ENCODE peak calls at places on chromosomes 12 and 14, in nine cellular contexts. V is mammary epithelial cell, W is PC-3, M is mesendoderm, Q is GM23248, H is IMR-90, Y is HepG2, S is adipocyte, F is fibroblast of lung. B is an unnamed sample.

GRCh38 chr12:72264548-72265175 is 7.5 kb upstream of the TRHDE start:
- DNase-seq in V (no peak), W (peak), M (peak), Q (peak), H (peak), Y (peak), S (peak), F (peak), B (no peak)

GRCh38 chr12:76976777-76977465 is 88.4 kb downstream of the E2F7 start:
- DNase-seq in V (peak), W (peak), M (no peak), Q (peak), H (no peak), Y (no peak), S (peak), F (peak), B (no peak)

GRCh38 chr12:19166956-19167355 is 37.4 kb downstream of the PLEKHA5 start:
- DNase-seq in V (no peak), W (no peak), M (peak), Q (no peak), H (no peak), Y (no peak), S (peak), F (no peak), B (no peak)

GRCh38 chr12:18690653-18691052 is 47.2 kb downstream of the PLCZ1 start:
- DNase-seq in V (peak), W (peak), M (peak), Q (peak), H (peak), Y (no peak), S (peak), F (peak), B (no peak)

GRCh38 chr12:106428379-106428778 is 70.8 kb downstream of the POLR3B start:
- DNase-seq in V (no peak), W (no peak), M (no peak), Q (no peak), H (peak), Y (no peak), S (peak), F (peak), B (no peak)

GRCh38 chr12:105060715-105061378 is 23.4 kb downstream of the ALDH1L2 start:
- DNase-seq in V (peak), W (peak), M (peak), Q (no peak), H (no peak), Y (peak), S (no peak), F (no peak), B (no peak)

GRCh38 chr14:74400919-74401503 is 25.0 kb downstream of the SYNDIG1L start:
- DNase-seq in V (no peak), W (no peak), M (peak), Q (no peak), H (no peak), Y (no peak), S (no peak), F (no peak), B (no peak)

GRCh38 chr12:46921048-46921753 is 95.4 kb upstream of the SLC38A4 start:
- DNase-seq in V (peak), W (peak), M (no peak), Q (peak), H (peak), Y (peak), S (peak), F (peak), B (no peak)

GRCh38 chr14:103204852-103205540 is 81.7 kb downstream of the TNFAIP2 start:
- DNase-seq in V (peak), W (no peak), M (peak), Q (peak), H (peak), Y (no peak), S (peak), F (peak), B (no peak)

GRCh38 chr12:92421042-92421441 is 275.4 kb upstream of the BTG1 start:
- DNase-seq in V (no peak), W (no peak), M (no peak), Q (no peak), H (no peak), Y (no peak), S (no peak), F (no peak), B (no peak)

GRCh38 chr12:126860210-126860609 is 1406.8 kb upstream of the TMEM132C start:
- DNase-seq in V (no peak), W (no peak), M (no peak), Q (no peak), H (no peak), Y (no peak), S (no peak), F (no peak), B (no peak)

GRCh38 chr12:32290411-32290810 is 108.9 kb upstream of the FGD4 start:
- DNase-seq in V (peak), W (peak), M (peak), Q (peak), H (peak), Y (no peak), S (peak), F (no peak), B (no peak)
- H3K9ac ChIP-seq in V (no peak), W (no peak), M (no peak), Q (no peak), H (no peak), Y (no peak), S (no peak), F (no peak), B (no peak)

GRCh38 chr14:22508662-22509035 is 80.4 kb downstream of the DAD1 start:
- DNase-seq in V (no peak), W (no peak), M (no peak), Q (no peak), H (no peak), Y (no peak), S (no peak), F (no peak), B (no peak)

GRCh38 chr14:22505751-22506710 is 83.0 kb downstream of the DAD1 start:
- DNase-seq in V (no peak), W (no peak), M (no peak), Q (no peak), H (no peak), Y (no peak), S (no peak), F (no peak), B (no peak)

GRCh38 chr14:22508150-22508457 is 80.9 kb downstream of the DAD1 start:
- DNase-seq in V (no peak), W (no peak), M (no peak), Q (no peak), H (no peak), Y (no peak), S (no peak), F (no peak), B (no peak)

GRCh38 chr14:22505309-22505708 is 83.7 kb downstream of the DAD1 start:
- DNase-seq in V (no peak), W (no peak), M (no peak), Q (no peak), H (no peak), Y (no peak), S (no peak), F (no peak), B (no peak)

GRCh38 chr14:22506778-22507351 is 82.2 kb downstream of the DAD1 start:
- DNase-seq in V (no peak), W (no peak), M (no peak), Q (no peak), H (no peak), Y (no peak), S (no peak), F (no peak), B (no peak)
- H3K9ac ChIP-seq in V (no peak), W (no peak), M (no peak), Q (no peak), H (no peak), Y (no peak), S (no peak), F (no peak), B (no peak)

DNA sequence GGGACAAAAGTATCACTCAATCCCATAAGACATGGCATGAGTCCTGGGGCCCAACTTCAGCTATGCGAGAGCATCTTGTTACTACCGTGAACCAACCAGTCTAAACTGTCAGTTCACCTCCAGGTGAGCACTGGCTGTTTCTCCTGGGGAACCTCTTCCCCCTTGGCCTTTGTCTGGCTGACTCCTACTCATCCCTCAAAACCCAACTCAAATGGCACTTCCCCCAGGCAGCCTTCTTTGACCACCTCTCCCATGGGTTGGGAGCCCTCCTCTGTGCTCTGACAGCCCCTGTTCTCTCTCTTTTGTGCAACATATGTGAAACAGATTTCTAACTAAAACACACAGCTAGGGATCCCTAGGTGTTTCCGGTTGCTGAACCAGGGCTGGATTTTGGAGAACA is 37.7 kb downstream of the FOXN4 start:
- DNase-seq in V (no peak), W (no peak), M (no peak), Q (no peak), H (no peak), Y (no peak), S (no peak), F (no peak), B (no peak)
- H3K9ac ChIP-seq in V (no peak), W (no peak), M (no peak), Q (no peak), H (no peak), Y (no peak), S (no peak), F (no peak), B (no peak)

GRCh38 chr12:26938660-26939185 is 453 bp downstream of the FGFR1OP2 start:
- DNase-seq in V (no peak), W (peak), M (peak), Q (peak), H (no peak), Y (peak), S (peak), F (no peak), B (peak)

GRCh38 chr12:26939953-26940352 is 1.7 kb downstream of the FGFR1OP2 start:
- DNase-seq in V (no peak), W (no peak), M (no peak), Q (peak), H (no peak), Y (no peak), S (peak), F (no peak), B (no peak)

GRCh38 chr12:26939192-26939832 is 1.0 kb downstream of the FGFR1OP2 start:
- DNase-seq in V (peak), W (peak), M (no peak), Q (peak), H (peak), Y (no peak), S (peak), F (peak), B (no peak)

GRCh38 chr12:26940820-26941219 is 2.5 kb downstream of the FGFR1OP2 start:
- DNase-seq in V (no peak), W (no peak), M (no peak), Q (peak), H (peak), Y (no peak), S (peak), F (peak), B (no peak)

GRCh38 chr12:26941251-26941650 is 3.0 kb downstream of the FGFR1OP2 start:
- DNase-seq in V (no peak), W (no peak), M (no peak), Q (peak), H (no peak), Y (no peak), S (no peak), F (no peak), B (no peak)
- H3K9ac ChIP-seq in V (peak), W (peak), M (no peak), Q (peak), H (no peak), Y (peak), S (peak), F (no peak), B (no peak)

GRCh38 chr12:91395628-91396027 is 213.0 kb upstream of the DCN start:
- DNase-seq in V (no peak), W (no peak), M (no peak), Q (no peak), H (no peak), Y (no peak), S (no peak), F (no peak), B (no peak)
- H3K9ac ChIP-seq in V (no peak), W (no peak), M (no peak), Q (no peak), H (no peak), Y (no peak), S (no peak), F (no peak), B (no peak)

GRCh38 chr14:96817750-96818666 is 20.8 kb downstream of the VRK1 start:
- DNase-seq in V (no peak), W (no peak), M (peak), Q (no peak), H (no peak), Y (no peak), S (no peak), F (no peak), B (no peak)
- H3K9ac ChIP-seq in V (no peak), W (no peak), M (no peak), Q (no peak), H (no peak), Y (no peak), S (no peak), F (no peak), B (no peak)

GRCh38 chr12:31961137-31961536 is 1.9 kb downstream of the RESF1 start:
- DNase-seq in V (no peak), W (no peak), M (no peak), Q (no peak), H (no peak), Y (no peak), S (no peak), F (no peak), B (no peak)
- H3K9ac ChIP-seq in V (no peak), W (no peak), M (peak), Q (peak), H (no peak), Y (no peak), S (peak), F (no peak), B (peak)

GRCh38 chr12:28851781-28852180 is 297.3 kb upstream of the FAR2 start:
- DNase-seq in V (no peak), W (no peak), M (no peak), Q (no peak), H (peak), Y (no peak), S (no peak), F (no peak), B (no peak)

GRCh38 chr12:28857327-28857726 is 291.8 kb upstream of the FAR2 start:
- DNase-seq in V (no peak), W (no peak), M (no peak), Q (no peak), H (no peak), Y (no peak), S (no peak), F (no peak), B (no peak)

DNA sequence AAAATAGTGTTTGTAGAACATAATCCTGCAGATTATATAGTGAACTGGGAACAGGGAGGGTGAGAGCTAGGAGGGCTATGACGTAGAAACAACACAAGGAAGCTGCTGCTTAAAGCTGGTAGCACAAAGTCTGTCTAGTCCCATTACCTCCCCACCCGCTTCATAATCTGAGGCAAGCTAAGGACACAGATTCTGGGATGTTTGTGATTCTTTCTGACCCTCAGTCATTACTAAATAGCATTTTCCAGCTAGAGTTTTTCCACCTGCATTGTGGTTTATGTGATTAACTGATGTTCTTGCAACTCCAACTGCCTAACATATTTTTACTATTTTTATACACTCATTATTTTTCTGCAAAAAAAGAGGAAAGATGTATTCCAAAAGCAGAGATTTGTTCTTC is 293.3 kb upstream of the FAR2 start:
- DNase-seq in V (no peak), W (no peak), M (no peak), Q (no peak), H (no peak), Y (no peak), S (peak), F (no peak), B (no peak)
- H3K9ac ChIP-seq in V (no peak), W (no peak), M (no peak), Q (no peak), H (no peak), Y (no peak), S (no peak), F (no peak), B (no peak)

GRCh38 chr12:119594772-119595445 is 1.3 kb downstream of the TMEM233 start:
- DNase-seq in V (no peak), W (no peak), M (peak), Q (peak), H (no peak), Y (no peak), S (no peak), F (no peak), B (peak)
- H3K9ac ChIP-seq in V (no peak), W (no peak), M (peak), Q (no peak), H (no peak), Y (no peak), S (no peak), F (no peak), B (no peak)

B was measured in colonic mucosa.